ENCODE peak calls at places on chromosomes 1 and 21, in six cellular contexts. W is AG09309, H is bronchial epithelial cell, Q is thyroid gland, N is fibroblast of mammary gland, J is AG04450. S is an unnamed sample.

GRCh38 chr1:29259802-29260441 is 23.6 kb downstream of the PTPRU start:
- DNase-seq in H (no peak), J (no peak), W (no peak), Q (peak), N (no peak), S (no peak)

GRCh38 chr1:8472668-8473067 is 154.8 kb downstream of the SLC45A1 start:
- DNase-seq in H (no peak), N (no peak), W (no peak), J (no peak), Q (no peak), S (no peak)

GRCh38 chr1:205505791-205506190 is 1.3 kb downstream of the CDK18 start:
- DNase-seq in W (no peak), J (no peak), Q (peak), N (no peak), H (peak), S (peak)

GRCh38 chr1:246613131-246613758 is 47.0 kb downstream of the CNST start:
- DNase-seq in N (no peak), Q (no peak), J (no peak), H (peak), W (no peak), S (no peak)

GRCh38 chr1:210647406-210648333 is 319.0 kb downstream of the HHAT start:
- DNase-seq in Q (no peak), H (no peak), J (peak), N (peak), W (peak), S (peak)

GRCh38 chr21:14076143-14076806 is 134.5 kb downstream of the LIPI start:
- DNase-seq in H (no peak), N (no peak), W (no peak), J (no peak), Q (no peak), S (no peak)

GRCh38 chr1:174074757-174075156 is 52.6 kb upstream of the RC3H1 start:
- DNase-seq in J (peak), N (peak), W (peak), H (peak), Q (no peak), S (peak)

GRCh38 chr1:205791568-205792180 is 16.4 kb upstream of the RAB29 start:
- DNase-seq in N (peak), J (no peak), Q (peak), H (peak), W (no peak), S (peak)

GRCh38 chr1:60133848-60134247 is 60.3 kb upstream of the C1orf87 start:
- DNase-seq in N (peak), H (no peak), J (peak), Q (no peak), W (peak), S (peak)

GRCh38 chr1:228307218-228308023 is 99.2 kb downstream of the TRIM11 start:
- DNase-seq in J (no peak), Q (no peak), N (no peak), W (no peak), H (no peak), S (no peak)

GRCh38 chr1:207077470-207078377 is 10.9 kb upstream of the C4BPB start:
- DNase-seq in W (peak), H (peak), N (peak), J (peak), Q (peak), S (peak)

GRCh38 chr1:230747886-230748800 is 955 bp downstream of the CAPN9 start:
- DNase-seq in N (no peak), J (no peak), Q (no peak), H (no peak), W (no peak), S (no peak)

GRCh38 chr1:183370399-183371058 is 47.7 kb downstream of the NMNAT2 start:
- DNase-seq in N (no peak), W (no peak), J (no peak), Q (peak), H (peak), S (no peak)

GRCh38 chr1:23098463-23099170 is 70.0 kb downstream of the LUZP1 start:
- DNase-seq in W (peak), J (peak), N (peak), H (peak), Q (peak), S (peak)

GRCh38 chr1:18957136-18957521 is 653 bp upstream of the IFFO2 start:
- DNase-seq in H (no peak), J (no peak), W (no peak), N (no peak), Q (no peak), S (no peak)

GRCh38 chr1:154863702-154864174 is 6.3 kb downstream of the KCNN3 start:
- DNase-seq in Q (peak), N (no peak), W (no peak), H (peak), J (no peak), S (peak)

GRCh38 chr21:34889287-34889536 is 159.9 kb downstream of the RUNX1 start:
- DNase-seq in W (no peak), Q (no peak), J (no peak), N (peak), H (peak), S (peak)

GRCh38 chr1:170225735-170226524 is 80.2 kb downstream of the NTMT2 start:
- DNase-seq in N (no peak), W (peak), J (no peak), Q (no peak), H (no peak), S (no peak)

GRCh38 chr1:111565079-111565478 is 54.5 kb upstream of the RAP1A start:
- DNase-seq in H (peak), W (peak), Q (no peak), N (peak), J (peak), S (peak)

GRCh38 chr1:244680667-244681066 is 27.7 kb downstream of the DESI2 start:
- DNase-seq in N (peak), H (peak), W (no peak), Q (no peak), J (no peak), S (peak)

GRCh38 chr1:8047112-8047511 is 21.0 kb upstream of the ERRFI1 start:
- DNase-seq in N (peak), J (no peak), H (peak), Q (no peak), W (no peak), S (peak)

GRCh38 chr1:30273021-30273325 is 450.4 kb downstream of the MATN1 start:
- DNase-seq in H (no peak), J (no peak), W (no peak), Q (no peak), N (no peak), S (no peak)

GRCh38 chr1:5747428-5748285 is 244.6 kb downstream of the NPHP4 start:
- DNase-seq in N (no peak), H (no peak), J (no peak), W (no peak), Q (no peak), S (no peak)

GRCh38 chr1:39452540-39452939 is 38.9 kb upstream of the BMP8A start:
- DNase-seq in J (no peak), H (no peak), W (no peak), Q (no peak), N (no peak), S (no peak)

GRCh38 chr1:77036560-77036959 is 169.3 kb downstream of the ST6GALNAC5 start:
- DNase-seq in J (peak), Q (no peak), W (no peak), N (peak), H (peak), S (peak)

GRCh38 chr1:207081106-207081505 is 7.6 kb upstream of the C4BPB start:
- DNase-seq in H (peak), W (no peak), J (no peak), N (no peak), Q (no peak), S (no peak)

GRCh38 chr21:16588433-16588860 is 858.7 kb downstream of the USP25 start:
- DNase-seq in H (peak), W (peak), N (peak), Q (peak), J (peak), S (peak)

GRCh38 chr1:85027242-85027983 is 20.9 kb downstream of the MCOLN3 start:
- DNase-seq in H (peak), Q (no peak), J (no peak), N (peak), W (no peak), S (peak)

GRCh38 chr1:4171480-4172450 is 271.7 kb upstream of the C1orf174 start:
- DNase-seq in J (no peak), H (no peak), W (no peak), N (no peak), Q (peak), S (no peak)

GRCh38 chr21:32886339-32886738 is 114.8 kb upstream of the PAXBP1 start:
- DNase-seq in H (no peak), Q (no peak), N (peak), J (no peak), W (no peak), S (no peak)

GRCh38 chr1:97332716-97333115 is 588.1 kb downstream of the DPYD start:
- DNase-seq in W (peak), N (peak), J (peak), Q (no peak), H (peak), S (peak)

GRCh38 chr1:107664882-107665871 is 299.8 kb downstream of the VAV3 start:
- DNase-seq in H (no peak), N (no peak), Q (peak), J (no peak), W (no peak), S (no peak)

GRCh38 chr1:45542591-45542990 is 8.0 kb upstream of the AKR1A1 start:
- DNase-seq in N (no peak), H (no peak), Q (no peak), J (no peak), W (no peak), S (no peak)

GRCh38 chr1:38076038-38076437 is 29.4 kb upstream of the POU3F1 start:
- DNase-seq in N (peak), W (no peak), Q (peak), H (no peak), J (no peak), S (peak)

GRCh38 chr1:25997759-25998074 is at the start of gene PAFAH2:
- DNase-seq in J (no peak), W (no peak), H (no peak), N (no peak), Q (no peak), S (no peak)

GRCh38 chr21:36552458-36552800 is 72.5 kb upstream of the CLDN14 start:
- DNase-seq in Q (no peak), N (peak), H (no peak), J (no peak), W (no peak), S (no peak)

GRCh38 chr21:36551731-36552457 is 72.0 kb upstream of the CLDN14 start:
- DNase-seq in Q (no peak), J (peak), H (peak), N (peak), W (peak), S (peak)

GRCh38 chr21:36551326-36551725 is 71.4 kb upstream of the CLDN14 start:
- DNase-seq in N (no peak), J (no peak), W (no peak), H (no peak), Q (no peak), S (no peak)

GRCh38 chr21:36549470-36549869 is 69.5 kb upstream of the CLDN14 start:
- DNase-seq in H (no peak), N (no peak), J (no peak), Q (no peak), W (no peak), S (no peak)

DNA sequence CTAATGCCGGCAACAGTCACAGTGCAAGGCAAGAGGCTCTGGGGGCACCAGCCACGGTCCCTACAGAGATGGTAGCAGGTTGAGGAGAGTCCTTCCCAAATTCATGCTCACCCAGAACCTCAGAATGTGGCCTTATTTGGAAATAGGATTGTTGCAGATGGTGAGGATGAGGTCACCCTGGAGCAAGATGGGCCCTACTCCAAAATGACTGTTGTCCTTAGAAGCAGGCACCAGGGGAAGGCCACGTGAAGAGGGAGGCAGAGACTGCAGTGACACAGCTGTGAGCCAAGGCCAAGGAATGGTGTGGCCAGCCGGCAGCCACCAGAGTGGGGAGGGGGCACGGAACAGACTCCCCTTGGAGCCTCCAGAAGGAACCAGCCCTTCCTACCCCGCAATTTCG is 70.8 kb upstream of the CLDN14 start:
- DNase-seq in N (peak), J (no peak), H (no peak), Q (no peak), W (no peak), S (peak)
- H3K4me3 ChIP-seq in N (no peak), J (no peak), H (no peak), Q (no peak), W (no peak), S (no peak)

GRCh38 chr21:45507888-45508508 is 34.2 kb downstream of the SLC19A1 start:
- DNase-seq in Q (no peak), W (no peak), J (no peak), H (no peak), N (no peak), S (no peak)

GRCh38 chr21:45508607-45509565 is 33.4 kb downstream of the SLC19A1 start:
- DNase-seq in N (peak), W (no peak), J (no peak), H (no peak), Q (no peak), S (no peak)

GRCh38 chr21:45506241-45506817 is 35.9 kb downstream of the SLC19A1 start:
- DNase-seq in N (no peak), Q (no peak), W (no peak), J (no peak), H (no peak), S (no peak)

GRCh38 chr21:45506836-45507522 is 35.3 kb downstream of the SLC19A1 start:
- DNase-seq in Q (no peak), N (no peak), W (no peak), J (no peak), H (no peak), S (no peak)

GRCh38 chr21:45507523-45507875 is 34.7 kb downstream of the SLC19A1 start:
- DNase-seq in H (no peak), N (no peak), W (no peak), Q (no peak), J (no peak), S (no peak)
- H3K4me3 ChIP-seq in H (no peak), N (no peak), W (no peak), Q (no peak), J (no peak), S (no peak)

GRCh38 chr1:167093863-167094516 is at the start of gene STYXL2:
- DNase-seq in W (no peak), N (no peak), Q (no peak), H (no peak), J (no peak), S (no peak)
- H3K4me3 ChIP-seq in W (no peak), N (no peak), Q (no peak), H (no peak), J (no peak), S (no peak)

GRCh38 chr1:147172168-147173016 is at the start of gene PRKAB2:
- DNase-seq in J (peak), W (peak), H (peak), Q (peak), N (peak), S (peak)

GRCh38 chr1:147177611-147178370 is 5.5 kb upstream of the PRKAB2 start:
- DNase-seq in H (peak), J (no peak), Q (peak), N (peak), W (no peak), S (peak)
- H3K4me3 ChIP-seq in H (peak), J (peak), Q (no peak), N (peak), W (peak), S (no peak)